ENCODE peak calls at places on chromosomes 4 and X, in four cellular contexts. U is B cell, C is cardiac muscle cell, X is WERI-Rb-1. Y is an unnamed sample.

GRCh38 chr4:54784188-54784671 is 126.5 kb downstream of the KIT start:
- DNase-seq in U (no peak), C (peak; percentile 60), X (no peak), Y (no peak)

GRCh38 chr4:140622333-140622958 is 53.7 kb upstream of the UCP1 start:
- DNase-seq in U (no peak), C (no peak), X (no peak), Y (no peak)

GRCh38 chrX:130246084-130246483 is 22.6 kb downstream of the ZNF280C start:
- DNase-seq in U (no peak), C (no peak), X (no peak), Y (no peak)

GRCh38 chrX:107709266-107709795 is 66.3 kb downstream of the TSC22D3 start:
- DNase-seq in U (no peak), C (no peak), X (no peak), Y (no peak)

GRCh38 chrX:53281321-53281822 is at the start of gene IQSEC2:
- DNase-seq in U (no peak), C (peak; percentile 75), X (peak; percentile 34), Y (no peak)

GRCh38 chr4:109494538-109494937 is 60.9 kb downstream of the SEC24B start:
- DNase-seq in U (no peak), C (peak; percentile 3), X (no peak), Y (no peak)

GRCh38 chr4:145132521-145133098 is 34.5 kb downstream of the ABCE1 start:
- DNase-seq in U (no peak), C (peak; percentile 2), X (no peak), Y (no peak)

GRCh38 chr4:88033309-88033708 is 25.9 kb downstream of the PKD2 start:
- DNase-seq in U (peak; percentile 48), C (peak; percentile 72), X (peak; percentile 43), Y (peak; percentile 35)

GRCh38 chrX:150856101-150856500 is 42.4 kb downstream of the CD99L2 start:
- DNase-seq in U (no peak), C (no peak), X (no peak), Y (no peak)

GRCh38 chrX:34338046-34338445 is 205.9 kb upstream of the FAM47A start:
- DNase-seq in U (no peak), C (no peak), X (no peak), Y (no peak)

GRCh38 chrX:34341814-34342213 is 209.7 kb upstream of the FAM47A start:
- DNase-seq in U (no peak), C (no peak), X (no peak), Y (no peak)

GRCh38 chrX:34343001-34343400 is 210.9 kb upstream of the FAM47A start:
- DNase-seq in U (no peak), C (no peak), X (no peak), Y (no peak)

GRCh38 chrX:34341258-34341657 is 209.1 kb upstream of the FAM47A start:
- DNase-seq in U (no peak), C (peak; percentile 36), X (no peak), Y (no peak)
- TF ChIP-seq CTCF in U (no peak), C (no peak), X (no peak), Y (peak; percentile 54)

GRCh38 chrX:74230094-74230493 is 73.9 kb upstream of the ZCCHC13 start:
- DNase-seq in U (no peak), C (no peak), X (no peak), Y (no peak)
- TF ChIP-seq CTCF in U (no peak), C (peak; percentile 5), X (no peak), Y (peak; percentile 36)

GRCh38 chrX:144219035-144219434 is 335.2 kb downstream of the UBE2NL start:
- DNase-seq in U (no peak), C (peak; percentile 48), X (no peak), Y (no peak)
- TF ChIP-seq CTCF in U (no peak), C (no peak), X (peak; percentile 35), Y (no peak)

GRCh38 chr4:7451800-7452199 is 17.1 kb upstream of the PSAPL1 start:
- DNase-seq in U (no peak), C (no peak), X (no peak), Y (no peak)
- TF ChIP-seq CTCF in U (no peak), C (no peak), X (no peak), Y (no peak)

DNA sequence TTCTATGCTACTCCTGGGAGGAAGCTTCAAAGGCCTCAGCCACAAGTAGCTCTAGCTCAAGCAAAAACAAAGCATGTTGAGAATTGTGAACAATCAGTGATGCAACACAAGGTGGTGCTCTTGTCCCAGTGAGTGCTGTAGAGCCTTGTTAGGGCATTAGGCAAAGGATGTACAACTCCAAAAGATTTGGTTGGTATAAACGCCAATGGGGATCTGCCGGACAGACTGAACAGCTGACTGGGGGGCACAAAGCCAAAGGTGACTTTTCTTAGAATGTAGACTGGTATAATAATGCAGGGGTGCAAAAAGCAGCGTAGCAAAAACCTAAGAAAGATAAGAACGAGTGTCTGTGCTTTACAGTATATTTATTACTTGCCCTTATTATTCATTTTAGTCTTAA is 62.6 kb upstream of the ALB start:
- DNase-seq in U (no peak), C (peak; percentile 61), X (peak; percentile 51), Y (peak; percentile 22)
- TF ChIP-seq CTCF in U (no peak), C (peak; percentile 69), X (peak; percentile 76), Y (peak; percentile 69)

DNA sequence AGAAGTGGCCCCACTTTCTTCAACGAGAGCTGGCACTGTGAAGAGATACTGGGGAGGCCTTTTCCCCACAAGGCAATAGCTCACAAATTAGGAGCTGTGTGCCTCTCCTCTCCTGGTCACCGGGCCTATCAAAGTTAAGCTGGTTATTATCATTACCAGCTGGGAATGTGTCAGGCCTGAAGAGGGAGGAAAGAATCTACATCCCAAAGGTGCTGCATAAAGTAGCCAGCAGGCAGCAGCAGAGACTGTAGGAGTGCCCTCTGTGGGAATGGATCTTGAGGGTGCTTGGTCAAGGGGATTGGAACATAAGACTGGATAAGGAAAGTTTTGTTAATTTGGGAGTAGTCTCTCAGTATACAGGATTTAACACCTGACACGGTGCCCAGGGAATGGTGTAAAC is 9.1 kb upstream of the TMPRSS11D start:
- DNase-seq in U (no peak), C (peak; percentile 14), X (peak; percentile 13), Y (no peak)
- TF ChIP-seq CTCF in U (no peak), C (no peak), X (no peak), Y (no peak)

GRCh38 chr4:2468464-2469191 is at the start of gene RNF4:
- DNase-seq in U (peak; percentile 96), C (peak; percentile 97), X (peak; percentile 97), Y (peak; percentile 83)
- TF ChIP-seq CTCF in U (no peak), C (no peak), X (no peak), Y (no peak)

GRCh38 chr4:184282895-184283654 is 65.4 kb upstream of the ENPP6 start:
- DNase-seq in U (peak; percentile 52), C (no peak), X (no peak), Y (no peak)

GRCh38 chr4:184281231-184282139 is 63.8 kb upstream of the ENPP6 start:
- DNase-seq in U (no peak), C (no peak), X (no peak), Y (no peak)

GRCh38 chr4:184283659-184284335 is 66.1 kb upstream of the ENPP6 start:
- DNase-seq in U (no peak), C (no peak), X (no peak), Y (no peak)

GRCh38 chr4:184280591-184281071 is 63.0 kb upstream of the ENPP6 start:
- DNase-seq in U (no peak), C (no peak), X (no peak), Y (no peak)

DNA sequence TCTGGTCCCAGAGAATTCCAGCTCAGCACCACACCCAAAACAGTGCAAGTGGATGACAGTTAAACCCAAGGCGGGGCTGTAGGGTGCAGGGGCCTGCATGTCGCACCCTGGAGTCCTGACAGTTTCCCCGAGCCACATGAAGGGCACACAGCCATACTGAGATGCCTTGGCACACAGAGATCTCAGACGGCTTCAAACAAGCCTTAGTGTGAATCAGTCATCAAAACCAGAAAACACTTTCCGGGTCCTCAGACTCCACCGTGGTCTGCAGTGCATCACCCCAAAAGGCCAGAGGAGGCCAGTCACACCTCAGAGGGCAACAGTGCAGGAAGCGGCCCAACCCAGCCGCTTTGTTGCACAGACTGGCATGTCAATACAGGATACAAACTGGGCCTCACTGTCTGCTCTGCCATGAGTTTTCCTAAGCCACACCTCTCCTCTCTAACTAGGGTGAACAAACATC is 64.6 kb upstream of the ENPP6 start:
- DNase-seq in U (peak; percentile 62), C (no peak), X (no peak), Y (no peak)
- TF ChIP-seq CTCF in U (peak; percentile 34), C (no peak), X (no peak), Y (peak; percentile 25)

GRCh38 chr4:175281894-175282293 is 363.7 kb downstream of the ADAM29 start:
- DNase-seq in U (no peak), C (no peak), X (no peak), Y (no peak)

GRCh38 chr4:175280153-175280552 is 362.0 kb downstream of the ADAM29 start:
- DNase-seq in U (no peak), C (no peak), X (no peak), Y (no peak)

GRCh38 chr4:175277816-175278215 is 359.7 kb downstream of the ADAM29 start:
- DNase-seq in U (no peak), C (no peak), X (no peak), Y (no peak)

DNA sequence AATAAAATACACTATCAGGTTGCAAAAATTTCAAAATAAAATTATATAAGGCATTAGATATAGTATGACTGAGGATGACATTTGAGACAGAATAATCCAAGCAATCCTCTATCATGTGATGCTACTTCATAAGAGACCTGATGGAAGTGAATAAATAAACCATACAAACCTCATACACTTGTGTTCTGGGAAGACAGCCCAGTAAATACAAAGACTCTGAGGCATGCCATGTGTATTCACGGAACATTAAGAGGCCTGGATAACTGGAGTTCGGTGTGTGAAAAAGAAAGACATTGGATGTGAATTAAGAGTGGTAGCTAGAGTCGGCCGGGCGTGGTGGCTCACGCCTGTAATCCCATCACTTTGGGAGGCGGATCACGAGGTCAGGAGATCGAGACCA is 364.2 kb downstream of the ADAM29 start:
- DNase-seq in U (no peak), C (no peak), X (no peak), Y (no peak)
- TF ChIP-seq CTCF in U (no peak), C (no peak), X (no peak), Y (no peak)

GRCh38 chr4:123096038-123096437 is 173.6 kb upstream of the NUDT6 start:
- DNase-seq in U (no peak), C (peak; percentile 22), X (no peak), Y (no peak)
- TF ChIP-seq CTCF in U (no peak), C (peak; percentile 44), X (peak; percentile 80), Y (peak; percentile 47)